ENCODE peak calls at places on chromosomes 7 and 10, in four cellular contexts. L is WERI-Rb-1; K is heart right ventricle; E is CD8-positive, alpha-beta T cell. Q is an unnamed sample.

GRCh38 chr10:31549936-31550335 is 230.9 kb downstream of the ZEB1 start:
- DNase-seq in L (no peak), K (no peak), E (no peak), Q (no peak)

GRCh38 chr7:150586068-150586777 is 19.0 kb downstream of the GIMAP4 start:
- DNase-seq in L (no peak), K (no peak), E (no peak), Q (no peak)

GRCh38 chr10:63456437-63457210 is 9.2 kb downstream of the JMJD1C start:
- DNase-seq in L (no peak), K (no peak), E (no peak), Q (no peak)

GRCh38 chr10:17737021-17737965 is 14.7 kb upstream of the TMEM236 start:
- DNase-seq in L (no peak), K (peak), E (no peak), Q (no peak)

GRCh38 chr7:18570890-18571478 is 75.4 kb downstream of the HDAC9 start:
- DNase-seq in L (no peak), K (no peak), E (no peak), Q (no peak)

GRCh38 chr10:44995914-44996633 is 4.6 kb upstream of the ZNF22 start:
- DNase-seq in L (no peak), K (peak), E (no peak), Q (no peak)

GRCh38 chr10:100448977-100449376 is 13.8 kb upstream of the WNT8B start:
- DNase-seq in L (no peak), K (no peak), E (no peak), Q (no peak)

GRCh38 chr10:10869592-10869991 is 148.1 kb upstream of the CELF2 start:
- DNase-seq in L (no peak), K (no peak), E (no peak), Q (no peak)

GRCh38 chr10:48805848-48806247 is 121.2 kb downstream of the WDFY4 start:
- DNase-seq in L (no peak), K (peak), E (no peak), Q (no peak)

GRCh38 chr7:154640266-154640865 is 362.6 kb downstream of the PAXIP1 start:
- DNase-seq in L (peak), K (no peak), E (no peak), Q (peak)

GRCh38 chr10:129526943-129527342 is 59.9 kb downstream of the MGMT start:
- DNase-seq in L (no peak), K (no peak), E (no peak), Q (no peak)

GRCh38 chr10:132938472-132939329 is 3.7 kb downstream of the CFAP46 start:
- DNase-seq in L (peak), K (no peak), E (no peak), Q (no peak)

GRCh38 chr10:37952051-37952815 is 24.2 kb downstream of the ZNF25 start:
- DNase-seq in L (no peak), K (no peak), E (no peak), Q (no peak)

GRCh38 chr7:46651561-46652088 is 730.6 kb upstream of the IGFBP3 start:
- DNase-seq in L (no peak), K (no peak), E (no peak), Q (no peak)

GRCh38 chr7:72039460-72039859 is 372.7 kb downstream of the CALN1 start:
- DNase-seq in L (no peak), K (no peak), E (no peak), Q (no peak)

GRCh38 chr7:130356760-130357611 is 12.4 kb downstream of the CPA5 start:
- DNase-seq in L (no peak), K (no peak), E (no peak), Q (peak)

GRCh38 chr7:151782598-151783448 is 94.1 kb downstream of the PRKAG2 start:
- DNase-seq in L (peak), K (peak), E (peak), Q (peak)

GRCh38 chr7:141181812-141182211 is 107.9 kb downstream of the TMEM178B start:
- DNase-seq in L (no peak), K (no peak), E (no peak), Q (no peak)

GRCh38 chr10:133123050-133123745 is 35.5 kb downstream of the ADGRA1 start:
- DNase-seq in L (no peak), K (no peak), E (no peak), Q (no peak)

GRCh38 chr10:5165738-5166137 is 19.2 kb downstream of the AKR1C8 start:
- DNase-seq in L (no peak), K (no peak), E (no peak), Q (no peak)

GRCh38 chr10:5589963-5590511 is 65.3 kb downstream of the CALML3 start:
- DNase-seq in L (peak), K (no peak), E (no peak), Q (no peak)

GRCh38 chr10:116690356-116691078 is 51.8 kb downstream of the HSPA12A start:
- DNase-seq in L (peak), K (peak), E (no peak), Q (no peak)

GRCh38 chr10:77392236-77392721 is 245.3 kb downstream of the KCNMA1 start:
- DNase-seq in L (no peak), K (no peak), E (no peak), Q (no peak)

GRCh38 chr10:59317066-59317465 is 45.3 kb downstream of the FAM13C start:
- DNase-seq in L (no peak), K (no peak), E (no peak), Q (no peak)

GRCh38 chr10:59320370-59320769 is 42.0 kb downstream of the FAM13C start:
- DNase-seq in L (no peak), K (no peak), E (no peak), Q (no peak)

GRCh38 chr10:59323036-59323459 is 39.3 kb downstream of the FAM13C start:
- DNase-seq in L (no peak), K (no peak), E (no peak), Q (no peak)

GRCh38 chr10:59322131-59322530 is 40.2 kb downstream of the FAM13C start:
- DNase-seq in L (no peak), K (no peak), E (no peak), Q (no peak)

DNA sequence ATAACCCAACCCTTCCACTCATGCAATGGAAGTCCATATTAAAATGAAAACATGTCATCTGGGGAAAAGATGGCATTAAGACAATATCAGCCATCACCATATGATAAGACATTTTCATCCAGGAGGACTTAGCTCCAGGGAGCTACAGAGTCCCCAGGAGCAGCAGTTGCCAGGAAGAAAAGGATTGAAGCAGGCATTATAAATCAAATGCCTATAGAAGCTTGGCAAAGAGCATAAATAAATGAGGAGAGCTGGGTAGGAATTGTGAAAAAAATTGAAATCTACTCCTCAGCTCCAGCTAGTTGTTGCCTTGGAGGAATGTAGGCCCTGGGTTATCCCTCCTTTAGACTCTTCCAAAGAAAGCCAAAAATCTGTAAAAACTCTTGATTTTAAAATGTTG is 42.5 kb downstream of the FAM13C start:
- DNase-seq in L (no peak), K (no peak), E (no peak), Q (no peak)
- H3K27ac ChIP-seq in L (no peak), K (no peak), E (no peak), Q (peak)

GRCh38 chr7:44632196-44632595 is 25.8 kb downstream of the OGDH start:
- DNase-seq in L (no peak), K (no peak), E (no peak), Q (no peak)

GRCh38 chr7:44634839-44635591 is 28.6 kb downstream of the OGDH start:
- DNase-seq in L (peak), K (peak), E (no peak), Q (no peak)

GRCh38 chr7:44634187-44634838 is 27.9 kb downstream of the OGDH start:
- DNase-seq in L (no peak), K (no peak), E (no peak), Q (no peak)

GRCh38 chr7:44631458-44632115 is 25.2 kb downstream of the OGDH start:
- DNase-seq in L (no peak), K (no peak), E (peak), Q (no peak)

DNA sequence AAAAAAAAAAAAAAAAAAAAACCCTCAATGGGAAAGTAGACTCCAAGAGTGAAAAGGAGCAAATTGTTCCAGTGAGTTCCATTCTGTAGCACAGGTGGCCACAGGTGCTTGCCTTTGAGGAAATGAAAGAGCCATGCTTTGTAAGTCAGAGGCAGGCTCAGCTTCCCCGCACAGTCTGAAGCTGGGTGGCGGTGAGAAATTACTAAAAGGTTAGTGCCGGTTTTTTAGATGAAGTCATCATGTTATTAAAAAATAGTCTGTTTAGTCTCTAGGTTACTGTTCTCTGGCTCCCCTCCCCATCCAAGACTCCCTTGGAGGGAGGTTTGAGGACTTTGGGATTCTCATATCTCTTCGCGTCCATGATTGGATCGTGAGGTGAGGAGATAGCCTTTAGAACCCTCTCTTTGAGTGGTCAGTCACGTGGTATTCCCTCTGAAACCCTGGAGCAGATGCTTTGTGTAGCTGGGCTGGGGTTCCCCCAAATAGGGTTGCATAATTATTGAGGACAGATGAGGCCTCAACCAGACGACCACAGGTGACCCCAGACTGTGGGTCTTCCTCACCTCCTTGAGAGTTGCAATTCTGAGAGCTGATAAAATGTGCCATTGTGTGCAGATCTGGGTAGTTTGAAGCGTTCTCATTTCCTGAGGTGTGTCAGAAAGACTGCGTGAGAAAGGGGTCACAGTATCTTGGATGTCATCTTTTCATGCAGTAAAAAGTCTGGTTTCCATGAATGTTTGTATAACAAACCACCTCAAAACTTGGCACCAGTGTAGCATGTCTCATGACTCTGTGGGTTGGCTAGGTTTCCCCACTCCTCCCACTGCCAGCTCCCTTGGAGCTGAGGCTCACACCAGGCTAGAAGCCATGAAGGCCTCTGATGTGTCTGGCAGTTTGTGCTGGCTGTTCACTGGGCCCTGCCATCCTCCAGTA is 27.1 kb downstream of the OGDH start:
- DNase-seq in L (no peak), K (peak), E (no peak), Q (no peak)
- H3K27ac ChIP-seq in L (no peak), K (peak), E (peak), Q (peak)

GRCh38 chr7:74230446-74231231 is 20.8 kb downstream of the LAT2 start:
- DNase-seq in L (no peak), K (no peak), E (no peak), Q (no peak)

GRCh38 chr7:74234549-74234948 is 19.6 kb downstream of the RFC2 start:
- DNase-seq in L (no peak), K (no peak), E (no peak), Q (no peak)

GRCh38 chr7:74233655-74234280 is 20.4 kb downstream of the RFC2 start:
- DNase-seq in L (no peak), K (no peak), E (no peak), Q (no peak)

GRCh38 chr7:74228951-74229900 is 19.4 kb downstream of the LAT2 start:
- DNase-seq in L (no peak), K (no peak), E (no peak), Q (no peak)

GRCh38 chr7:74231232-74231590 is 21.4 kb downstream of the LAT2 start:
- DNase-seq in L (no peak), K (no peak), E (no peak), Q (no peak)
- H3K27ac ChIP-seq in L (no peak), K (no peak), E (no peak), Q (peak)

DNA sequence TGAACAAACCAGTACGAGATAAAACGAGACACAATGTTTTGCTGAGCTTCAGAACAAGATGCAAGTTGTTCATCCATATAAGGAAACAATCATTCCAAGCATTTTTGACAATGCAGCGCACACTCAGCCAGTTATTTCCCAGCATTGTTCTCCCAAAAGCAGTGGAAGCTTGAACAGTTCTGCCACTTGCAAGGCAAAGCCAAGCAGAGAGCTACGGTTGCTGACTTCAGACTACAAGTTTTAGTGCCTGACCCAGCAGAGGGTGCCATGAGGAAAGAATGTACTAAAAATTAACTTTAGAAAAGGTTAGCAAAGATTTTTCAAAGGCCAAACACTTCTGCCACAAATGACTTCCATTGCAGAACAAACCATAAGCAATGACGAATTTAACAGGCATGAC is 152.5 kb downstream of the SLC25A13 start:
- DNase-seq in L (no peak), K (no peak), E (no peak), Q (no peak)
- H3K27ac ChIP-seq in L (no peak), K (no peak), E (no peak), Q (no peak)